ENCODE peak calls at places on chromosomes 6 and 20, in ten cellular contexts. U, V, H, M, A, K, T, S, Z and J are unnamed samples.

GRCh38 chr20:25136643-25137559 is 55.0 kb upstream of the VSX1 start:
- DNase-seq in U (peak; percentile 78), V (peak; percentile 79), H (no peak), M (no peak), A (no peak), K (peak; percentile 58), T (peak; percentile 38), S (peak; percentile 76), Z (peak; percentile 48), J (peak; percentile 87)

GRCh38 chr6:5116243-5116991 is 31.3 kb downstream of the PPP1R3G start:
- DNase-seq in U (peak; percentile 81), V (no peak), H (no peak), M (no peak), A (no peak), K (no peak), T (no peak), S (no peak), Z (no peak), J (no peak)

GRCh38 chr6:35810831-35811698 is 5.9 kb downstream of the LHFPL5 start:
- DNase-seq in U (peak; percentile 98), V (peak; percentile 3), H (no peak), M (no peak), A (no peak), K (no peak), T (peak; percentile 76), S (peak; percentile 70), Z (no peak), J (peak; percentile 85)

GRCh38 chr6:136150961-136151360 is 99.2 kb downstream of the MTFR2 start:
- DNase-seq in U (no peak), V (no peak), H (no peak), M (no peak), A (no peak), K (no peak), T (no peak), S (no peak), Z (no peak), J (no peak)

GRCh38 chr20:37615507-37616425 is 78.1 kb upstream of the CTNNBL1 start:
- DNase-seq in U (peak; percentile 83), V (no peak), H (peak; percentile 37), M (peak; percentile 55), A (peak; percentile 21), K (no peak), T (peak; percentile 46), S (no peak), Z (peak; percentile 45), J (peak; percentile 54)

GRCh38 chr6:101907356-101908217 is 514.1 kb downstream of the GRIK2 start:
- DNase-seq in U (no peak), V (no peak), H (no peak), M (no peak), A (no peak), K (no peak), T (no peak), S (no peak), Z (no peak), J (no peak)

GRCh38 chr6:33207569-33208088 is 671 bp upstream of the RING1 start:
- DNase-seq in U (peak; percentile 38), V (no peak), H (peak; percentile 53), M (peak; percentile 48), A (no peak), K (peak; percentile 53), T (no peak), S (peak; percentile 48), Z (peak; percentile 77), J (peak; percentile 34)

GRCh38 chr6:161748535-161749386 is 474.9 kb upstream of the AGPAT4 start:
- DNase-seq in U (peak; percentile 47), V (no peak), H (peak; percentile 80), M (peak; percentile 51), A (no peak), K (peak; percentile 45), T (peak; percentile 33), S (peak; percentile 37), Z (peak; percentile 37), J (peak; percentile 67)

GRCh38 chr20:49925901-49926454 is 10.2 kb upstream of the RNF114 start:
- DNase-seq in U (no peak), V (no peak), H (no peak), M (no peak), A (no peak), K (no peak), T (no peak), S (no peak), Z (no peak), J (no peak)
- TF ChIP-seq CTCF in U (no peak), V (no peak), H (no peak), M (no peak), A (no peak), K (no peak), T (no peak), S (no peak), Z (no peak), J (no peak)

GRCh38 chr6:3822747-3823445 is 26.3 kb upstream of the FAM50B start:
- DNase-seq in U (peak; percentile 84), V (no peak), H (no peak), M (peak; percentile 61), A (no peak), K (no peak), T (no peak), S (no peak), Z (no peak), J (no peak)

GRCh38 chr6:3829285-3829684 is 19.9 kb upstream of the FAM50B start:
- DNase-seq in U (no peak), V (no peak), H (no peak), M (no peak), A (no peak), K (no peak), T (no peak), S (no peak), Z (no peak), J (no peak)

GRCh38 chr6:3823671-3824070 is 25.5 kb upstream of the FAM50B start:
- DNase-seq in U (no peak), V (no peak), H (no peak), M (no peak), A (no peak), K (no peak), T (no peak), S (no peak), Z (no peak), J (no peak)

GRCh38 chr6:3825851-3826581 is 23.2 kb upstream of the FAM50B start:
- DNase-seq in U (peak; percentile 97), V (peak; percentile 97), H (no peak), M (peak; percentile 92), A (peak; percentile 94), K (peak; percentile 87), T (peak; percentile 81), S (peak; percentile 98), Z (peak; percentile 75), J (peak; percentile 94)

GRCh38 chr6:3825331-3825831 is 23.8 kb upstream of the FAM50B start:
- DNase-seq in U (peak; percentile 70), V (no peak), H (peak; percentile 16), M (peak; percentile 49), A (peak; percentile 65), K (peak; percentile 49), T (no peak), S (peak; percentile 85), Z (peak; percentile 31), J (peak; percentile 65)
- TF ChIP-seq CTCF in U (peak; percentile 76), V (peak; percentile 61), H (peak; percentile 52), M (no peak), A (peak; percentile 33), K (peak; percentile 35), T (peak; percentile 47), S (peak; percentile 77), Z (no peak), J (peak; percentile 42)

GRCh38 chr20:63090052-63090451 is 83.3 kb upstream of the BHLHE23 start:
- DNase-seq in U (no peak), V (no peak), H (no peak), M (no peak), A (no peak), K (no peak), T (no peak), S (no peak), Z (peak; percentile 1), J (no peak)
- TF ChIP-seq CTCF in U (no peak), V (no peak), H (no peak), M (no peak), A (no peak), K (no peak), T (no peak), S (no peak), Z (no peak), J (no peak)

GRCh38 chr20:43389839-43390626 is 67.7 kb upstream of the SRSF6 start:
- DNase-seq in U (no peak), V (no peak), H (peak; percentile 36), M (no peak), A (no peak), K (no peak), T (no peak), S (no peak), Z (no peak), J (no peak)
- TF ChIP-seq CTCF in U (peak; percentile 51), V (peak; percentile 56), H (peak; percentile 60), M (no peak), A (no peak), K (peak; percentile 47), T (peak; percentile 70), S (no peak), Z (no peak), J (peak; percentile 38)

GRCh38 chr20:63129991-63130653 is 85.8 kb downstream of the YTHDF1 start:
- DNase-seq in U (no peak), V (no peak), H (no peak), M (no peak), A (no peak), K (no peak), T (no peak), S (no peak), Z (no peak), J (no peak)
- TF ChIP-seq CTCF in U (no peak), V (no peak), H (no peak), M (no peak), A (no peak), K (no peak), T (no peak), S (no peak), Z (no peak), J (no peak)

GRCh38 chr20:40811660-40812414 is 122.8 kb upstream of the MAFB start:
- DNase-seq in U (no peak), V (no peak), H (no peak), M (no peak), A (no peak), K (no peak), T (no peak), S (no peak), Z (no peak), J (no peak)
- TF ChIP-seq CTCF in U (peak; percentile 16), V (no peak), H (no peak), M (no peak), A (no peak), K (no peak), T (peak; percentile 34), S (peak; percentile 32), Z (no peak), J (no peak)